ENCODE peak calls at places on chromosomes 5 and 9, in five cellular contexts. M, B, C, S and L are unnamed samples. For H4K20me1, the result is how much of the 10 kb centered on the place peaks cover.

GRCh38 chr9:36603006-36603405 is 30.3 kb downstream of the MELK start:
- DNase-seq in B (peak), S (no peak), M (no peak), C (no peak), L (peak)

GRCh38 chr5:132471944-132472343 is 18.6 kb downstream of the IRF1 start:
- DNase-seq in M (no peak), S (no peak), B (no peak), C (no peak), L (peak)

GRCh38 chr9:79470957-79471356 is 100.8 kb upstream of the TLE4 start:
- DNase-seq in C (no peak), S (no peak), B (no peak), M (no peak), L (no peak)

GRCh38 chr9:100084734-100085133 is 14.1 kb downstream of the ERP44 start:
- DNase-seq in S (no peak), C (no peak), B (no peak), M (no peak), L (no peak)

GRCh38 chr9:68844623-68845612 is 139.9 kb downstream of the PIP5K1B start:
- DNase-seq in S (peak), B (peak), M (peak), C (peak), L (peak)

GRCh38 chr9:92294297-92294676 is 790 bp upstream of the IARS1 start:
- DNase-seq in B (peak), M (peak), C (no peak), S (no peak), L (peak)

GRCh38 chr9:26301659-26302058 is 590.9 kb downstream of the CAAP1 start:
- DNase-seq in C (no peak), B (no peak), S (peak), M (no peak), L (no peak)

GRCh38 chr5:135245521-135246499 is 153.2 kb downstream of the MACROH2A1 start:
- DNase-seq in B (peak), M (no peak), S (peak), C (no peak), L (peak)

GRCh38 chr9:95572370-95573151 is 55.8 kb upstream of the PTCH1 start:
- DNase-seq in S (no peak), C (no peak), B (no peak), M (no peak), L (peak)

GRCh38 chr9:130989391-130989790 is 19.6 kb upstream of the LAMC3 start:
- DNase-seq in B (no peak), S (no peak), C (no peak), M (no peak), L (no peak)

GRCh38 chr5:94793816-94794198 is 175.3 kb downstream of the SLF1 start:
- DNase-seq in S (peak), B (peak), M (no peak), C (no peak), L (peak)

GRCh38 chr9:530681-531080 is 310.8 kb upstream of the DMRT1 start:
- DNase-seq in M (no peak), C (peak), S (peak), B (peak), L (peak)

GRCh38 chr9:4943346-4943745 is 41.7 kb upstream of the JAK2 start:
- DNase-seq in B (no peak), C (no peak), S (no peak), M (no peak), L (no peak)

GRCh38 chr9:130921483-130921806 is 17.6 kb downstream of the FIBCD1 start:
- DNase-seq in C (no peak), M (peak), S (no peak), B (no peak), L (no peak)

GRCh38 chr5:157384971-157385709 is 74.9 kb upstream of the NIPAL4 start:
- DNase-seq in M (no peak), B (peak), S (peak), C (no peak), L (peak)

GRCh38 chr9:133716564-133717112 is 21.5 kb downstream of the SARDH start:
- DNase-seq in B (no peak), S (no peak), M (no peak), C (no peak), L (no peak)

GRCh38 chr9:109542922-109543321 is 44.8 kb upstream of the PTPN3 start:
- DNase-seq in C (no peak), B (no peak), M (no peak), S (no peak), L (peak)

GRCh38 chr5:437281-437771 is 5.7 kb upstream of the EXOC3 start:
- DNase-seq in S (no peak), B (no peak), M (no peak), C (no peak), L (no peak)

GRCh38 chr5:78886650-78887230 is 98.4 kb downstream of the ARSB start:
- DNase-seq in C (no peak), M (no peak), B (peak), S (peak), L (peak)

GRCh38 chr9:136853596-136854112 is 1.5 kb downstream of the MAMDC4 start:
- DNase-seq in B (no peak), M (no peak), S (no peak), C (no peak), L (no peak)

GRCh38 chr5:139019880-139020279 is 144.7 kb upstream of the LRRTM2 start:
- DNase-seq in M (no peak), B (no peak), S (no peak), C (no peak), L (no peak)

GRCh38 chr5:57509501-57510260 is 27.1 kb upstream of the ACTBL2 start:
- DNase-seq in M (no peak), S (no peak), C (no peak), B (no peak), L (no peak)

GRCh38 chr5:98510111-98510510 is 263.4 kb upstream of the RGMB start:
- DNase-seq in M (no peak), C (no peak), S (peak), B (peak), L (peak)

GRCh38 chr5:134328619-134329018 is 38.4 kb downstream of the CDKL3 start:
- DNase-seq in B (no peak), C (no peak), M (no peak), S (no peak), L (peak)

GRCh38 chr5:96117863-96118651 is 156.4 kb upstream of the ELL2 start:
- DNase-seq in S (peak), M (no peak), B (peak), C (no peak), L (peak)

GRCh38 chr5:61350535-61350934 is 18.5 kb downstream of the ZSWIM6 start:
- DNase-seq in B (no peak), M (no peak), C (no peak), S (no peak), L (no peak)
- H4K20me1 ChIP-seq in B (half or more), M (half or more), C (under half), S (half or more), L (under half)

GRCh38 chr5:144386315-144386714 is 215.6 kb downstream of the KCTD16 start:
- DNase-seq in C (no peak), S (no peak), B (no peak), M (no peak), L (no peak)
- H2AFZ ChIP-seq in C (no peak), S (no peak), B (no peak), M (no peak), L (no peak)

DNA sequence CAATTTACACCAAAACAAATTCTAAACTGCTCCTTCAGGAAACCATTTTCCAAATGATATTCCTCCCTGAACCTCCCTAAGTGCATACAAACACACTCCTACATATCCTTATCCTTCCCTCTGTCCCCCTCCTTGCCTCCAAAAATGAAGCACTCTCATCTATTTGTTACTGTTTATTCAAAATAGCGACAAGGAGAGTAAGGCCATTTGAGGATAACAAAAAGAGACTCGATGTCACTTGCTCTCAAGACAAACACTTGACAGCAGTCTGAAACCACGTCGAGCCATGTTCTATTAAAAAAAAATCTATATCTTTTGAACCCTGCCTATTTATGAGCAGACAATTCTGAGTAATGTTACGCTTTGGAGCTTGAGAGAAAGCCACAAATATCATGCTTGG is 547.9 kb downstream of the DTWD2 start:
- DNase-seq in S (no peak), B (no peak), C (no peak), M (no peak), L (no peak)
- H4K20me1 ChIP-seq in S (under half), B (under half), C (under half), M (under half), L (under half)

DNA sequence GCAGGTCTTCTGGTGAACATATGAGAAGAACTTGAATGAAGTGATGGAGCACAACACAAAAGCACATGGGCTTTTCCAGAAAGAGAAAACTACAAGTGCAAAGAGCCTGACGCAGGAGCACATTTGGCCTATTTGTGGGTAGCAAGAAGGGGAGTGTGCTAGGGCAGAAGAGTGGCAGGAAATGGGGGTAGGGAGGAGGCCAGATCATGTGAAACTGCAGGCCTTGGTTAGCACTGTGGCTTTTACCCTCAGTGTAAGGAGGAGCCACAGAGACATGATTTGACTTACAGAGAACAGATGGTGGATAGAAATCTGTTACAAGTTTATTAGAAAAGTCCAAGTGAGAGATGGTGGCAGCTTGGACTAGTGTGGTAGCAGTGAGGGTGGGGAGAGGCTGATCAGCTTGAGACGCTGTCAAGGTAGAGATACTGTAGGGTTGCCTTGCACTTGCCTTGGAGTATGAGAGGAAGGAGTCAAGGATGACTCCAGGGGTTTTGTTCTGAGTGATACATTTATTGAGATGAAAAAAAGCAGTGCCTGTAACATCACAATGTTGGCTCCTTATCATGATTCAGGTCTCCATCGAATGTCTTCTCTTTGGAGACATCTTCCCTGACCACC is 126.7 kb downstream of the PPP2R2B start:
- DNase-seq in C (no peak), S (no peak), B (no peak), M (no peak), L (no peak)
- H2AFZ ChIP-seq in C (no peak), S (no peak), B (no peak), M (no peak), L (no peak)

GRCh38 chr5:142320851-142321560 is 3.8 kb downstream of the SPRY4 start:
- DNase-seq in B (peak), M (peak), S (no peak), C (no peak), L (peak)
- H4K20me1 ChIP-seq in B (half or more), M (half or more), S (half or more), C (half or more), L (under half)

DNA sequence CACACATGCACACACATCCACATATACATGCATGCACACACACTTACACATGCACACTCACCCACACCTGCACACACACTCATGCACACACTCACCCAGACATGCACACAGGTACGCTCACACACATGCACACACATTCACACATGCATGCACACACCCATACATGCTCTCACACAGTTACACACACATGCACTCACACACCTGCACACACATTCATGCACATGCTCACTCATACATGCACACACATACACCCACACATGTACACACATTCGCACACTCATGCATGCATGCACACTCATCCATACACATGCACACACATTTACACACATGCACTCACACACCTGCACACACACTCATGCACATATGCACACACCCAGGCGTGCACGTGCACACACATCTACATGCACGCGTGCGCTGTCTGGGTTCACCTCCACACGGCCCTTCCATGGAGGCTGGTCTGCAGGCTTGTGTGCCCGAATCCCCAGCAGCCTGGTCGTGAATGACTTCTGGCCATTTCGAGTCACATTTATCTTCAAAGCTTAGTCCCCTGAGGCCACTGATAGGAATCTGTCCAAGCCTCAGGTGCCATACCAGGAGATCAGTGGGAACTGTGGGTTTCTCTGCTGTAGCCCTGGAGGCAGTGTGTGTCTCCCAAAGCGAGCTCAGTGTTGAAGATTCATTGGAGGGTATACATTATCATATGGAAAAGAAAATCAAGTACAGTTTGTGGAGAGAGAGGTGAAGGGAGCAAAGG is 103.1 kb downstream of the COL5A1 start:
- DNase-seq in B (no peak), M (no peak), S (no peak), C (no peak), L (no peak)
- H2AFZ ChIP-seq in B (peak), M (no peak), S (no peak), C (no peak), L (no peak)

DNA sequence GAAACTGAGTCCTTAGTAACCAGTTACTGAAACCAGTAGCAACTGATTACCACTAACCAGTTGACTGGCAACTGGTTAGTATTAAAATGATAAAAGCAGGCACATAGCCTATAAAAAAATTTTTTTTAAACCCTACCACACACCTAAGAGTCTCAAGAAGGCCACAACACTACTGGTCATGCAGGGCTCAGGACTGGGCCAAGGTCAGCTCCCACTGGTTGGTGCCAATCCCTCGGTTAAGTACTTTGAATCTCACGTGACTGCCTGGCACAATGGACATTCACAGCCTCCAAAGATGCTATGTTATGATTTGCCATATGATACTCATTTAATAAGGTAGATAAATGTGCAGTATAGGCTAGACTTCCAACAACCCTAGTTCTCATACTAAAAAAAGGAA is 8.5 kb downstream of the ANKH start:
- DNase-seq in M (no peak), B (no peak), C (no peak), S (no peak), L (no peak)
- H4K20me1 ChIP-seq in M (under half), B (under half), C (under half), S (under half), L (under half)

DNA sequence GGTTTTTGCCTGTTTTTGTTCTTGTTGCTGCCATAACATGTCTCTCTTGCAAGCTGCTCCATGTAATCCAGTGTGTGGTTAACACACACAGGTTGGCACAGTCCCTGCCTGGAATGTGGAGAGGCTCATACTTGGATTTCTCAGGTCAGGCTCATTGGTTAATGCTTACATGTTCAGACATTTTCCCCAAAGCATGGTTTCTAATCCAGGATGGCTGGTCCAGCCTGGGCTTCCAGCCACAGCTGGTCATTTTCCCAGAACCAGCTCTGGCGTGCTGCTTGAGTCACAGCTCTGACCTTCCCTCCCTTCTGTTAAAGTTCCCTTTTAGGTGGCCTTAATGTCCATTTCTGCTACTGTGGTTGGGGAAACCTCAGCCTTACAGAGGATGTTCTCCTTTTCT is 294.3 kb downstream of the TAF11L14 start:
- DNase-seq in M (no peak), B (no peak), S (no peak), C (no peak), L (peak)
- H2AFZ ChIP-seq in M (peak), B (no peak), S (no peak), C (no peak), L (no peak)